ENCODE peak calls at places on chromosomes 1 and 21, in eight cellular contexts. One of them, this sample, is unnamed. For H3K9me3, the result is how much of the 10 kb centered on the place peaks cover.

GRCh38 chr1:221874285-221875003 is 132.6 kb upstream of the DUSP10 start:
- DNase-seq in CD8-positive, alpha-beta T cell: no peak
- DNase-seq in A673: no peak
- DNase-seq in spleen: no peak
- DNase-seq in adrenal gland: no peak
- DNase-seq in SJCRH30: no peak
- DNase-seq in aorta: no peak
- DNase-seq in ovary: no peak
- DNase-seq in this sample: no peak

GRCh38 chr1:181043025-181043880 is 9.5 kb downstream of the MR1 start:
- DNase-seq in CD8-positive, alpha-beta T cell: no peak
- DNase-seq in A673: no peak
- DNase-seq in spleen: no peak
- DNase-seq in adrenal gland: no peak
- DNase-seq in SJCRH30: no peak
- DNase-seq in aorta: no peak
- DNase-seq in ovary: no peak
- DNase-seq in this sample: no peak

GRCh38 chr21:16634522-16634914 is 878.3 kb upstream of the CXADR start:
- DNase-seq in CD8-positive, alpha-beta T cell: no peak
- DNase-seq in A673: no peak
- DNase-seq in spleen: no peak
- DNase-seq in adrenal gland: no peak
- DNase-seq in SJCRH30: no peak
- DNase-seq in aorta: no peak
- DNase-seq in ovary: no peak
- DNase-seq in this sample: peak

GRCh38 chr1:37850352-37850955 is 8.9 kb downstream of the MTF1 start:
- DNase-seq in CD8-positive, alpha-beta T cell: no peak
- DNase-seq in A673: no peak
- DNase-seq in spleen: no peak
- DNase-seq in adrenal gland: no peak
- DNase-seq in SJCRH30: no peak
- DNase-seq in aorta: no peak
- DNase-seq in ovary: no peak
- DNase-seq in this sample: no peak

GRCh38 chr1:17004466-17005364 is 7.0 kb downstream of the ATP13A2 start:
- DNase-seq in CD8-positive, alpha-beta T cell: no peak
- DNase-seq in A673: no peak
- DNase-seq in spleen: no peak
- DNase-seq in adrenal gland: no peak
- DNase-seq in SJCRH30: no peak
- DNase-seq in aorta: no peak
- DNase-seq in ovary: no peak
- DNase-seq in this sample: no peak

GRCh38 chr1:47533176-47534039 is 95.6 kb downstream of the FOXD2 start:
- DNase-seq in CD8-positive, alpha-beta T cell: no peak
- DNase-seq in A673: peak
- DNase-seq in spleen: no peak
- DNase-seq in adrenal gland: peak
- DNase-seq in SJCRH30: peak
- DNase-seq in aorta: peak
- DNase-seq in ovary: peak
- DNase-seq in this sample: no peak

GRCh38 chr1:14894811-14895524 is 258.6 kb upstream of the TMEM51 start:
- DNase-seq in CD8-positive, alpha-beta T cell: no peak
- DNase-seq in A673: peak
- DNase-seq in spleen: no peak
- DNase-seq in adrenal gland: no peak
- DNase-seq in SJCRH30: no peak
- DNase-seq in aorta: no peak
- DNase-seq in ovary: no peak
- DNase-seq in this sample: no peak

GRCh38 chr21:30234643-30235042 is 18.7 kb upstream of the CLDN8 start:
- DNase-seq in CD8-positive, alpha-beta T cell: no peak
- DNase-seq in A673: no peak
- DNase-seq in spleen: no peak
- DNase-seq in adrenal gland: no peak
- DNase-seq in SJCRH30: no peak
- DNase-seq in aorta: no peak
- DNase-seq in ovary: no peak
- DNase-seq in this sample: no peak

GRCh38 chr21:14734191-14734590 is 188.1 kb upstream of the SAMSN1 start:
- DNase-seq in CD8-positive, alpha-beta T cell: no peak
- DNase-seq in A673: no peak
- DNase-seq in spleen: no peak
- DNase-seq in adrenal gland: no peak
- DNase-seq in SJCRH30: no peak
- DNase-seq in aorta: no peak
- DNase-seq in ovary: no peak
- DNase-seq in this sample: no peak

GRCh38 chr21:36765229-36765628 is 66.3 kb downstream of the SIM2 start:
- DNase-seq in CD8-positive, alpha-beta T cell: no peak
- DNase-seq in A673: no peak
- DNase-seq in spleen: no peak
- DNase-seq in adrenal gland: no peak
- DNase-seq in SJCRH30: no peak
- DNase-seq in aorta: no peak
- DNase-seq in ovary: no peak
- DNase-seq in this sample: no peak

GRCh38 chr1:227869851-227870305 is 54.4 kb downstream of the PRSS38 start:
- DNase-seq in CD8-positive, alpha-beta T cell: no peak
- DNase-seq in A673: no peak
- DNase-seq in spleen: peak
- DNase-seq in adrenal gland: no peak
- DNase-seq in SJCRH30: no peak
- DNase-seq in aorta: no peak
- DNase-seq in ovary: peak
- DNase-seq in this sample: no peak

DNA sequence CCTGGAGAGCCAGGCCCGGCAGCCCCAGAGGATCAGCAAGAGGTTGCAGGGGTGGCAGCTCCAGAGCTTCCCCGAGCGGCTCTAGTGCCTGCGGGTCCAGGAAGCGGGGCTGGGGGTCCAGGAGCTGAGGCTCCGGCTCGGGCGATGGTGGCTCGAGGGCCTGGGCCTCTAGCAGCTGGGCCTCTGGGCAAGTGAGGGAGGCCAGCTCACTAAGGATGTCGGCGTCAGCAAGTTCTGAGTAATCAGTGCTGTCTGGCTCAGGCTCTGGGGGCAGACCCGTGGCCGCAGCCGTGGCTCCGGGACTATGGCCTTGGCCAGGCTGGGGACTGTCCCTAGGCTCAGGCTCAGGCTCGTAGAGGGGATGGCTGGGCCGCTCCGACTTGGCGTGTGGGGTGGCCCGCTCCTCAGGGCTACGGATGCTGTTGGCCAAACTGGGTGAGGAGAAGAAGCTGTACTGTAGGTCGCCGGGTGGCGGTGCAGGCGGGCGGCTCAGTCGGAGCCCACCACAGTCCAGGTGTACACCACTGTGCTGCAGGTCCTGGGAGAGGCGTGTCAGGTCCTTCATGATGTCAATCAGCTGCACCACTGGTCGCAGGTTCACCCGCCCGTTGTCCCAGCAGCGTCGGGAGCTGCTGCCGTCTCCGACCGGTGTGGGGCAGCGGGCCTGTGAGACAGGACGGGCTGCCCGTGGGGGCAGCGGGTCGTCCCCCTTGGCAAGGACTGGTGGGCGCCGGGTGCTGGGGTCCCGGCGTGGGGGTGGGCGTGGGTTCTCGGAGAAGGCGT is 52.6 kb downstream of the AHDC1 start:
- DNase-seq in CD8-positive, alpha-beta T cell: no peak
- DNase-seq in A673: no peak
- DNase-seq in spleen: no peak
- DNase-seq in adrenal gland: peak
- DNase-seq in SJCRH30: no peak
- DNase-seq in aorta: no peak
- DNase-seq in ovary: no peak
- DNase-seq in this sample: no peak
- H3K27ac ChIP-seq in CD8-positive, alpha-beta T cell: no peak
- H3K27ac ChIP-seq in A673: no peak
- H3K27ac ChIP-seq in spleen: no peak
- H3K27ac ChIP-seq in adrenal gland: peak
- H3K27ac ChIP-seq in SJCRH30: no peak
- H3K27ac ChIP-seq in aorta: no peak
- H3K27ac ChIP-seq in ovary: no peak
- H3K27ac ChIP-seq in this sample: no peak

DNA sequence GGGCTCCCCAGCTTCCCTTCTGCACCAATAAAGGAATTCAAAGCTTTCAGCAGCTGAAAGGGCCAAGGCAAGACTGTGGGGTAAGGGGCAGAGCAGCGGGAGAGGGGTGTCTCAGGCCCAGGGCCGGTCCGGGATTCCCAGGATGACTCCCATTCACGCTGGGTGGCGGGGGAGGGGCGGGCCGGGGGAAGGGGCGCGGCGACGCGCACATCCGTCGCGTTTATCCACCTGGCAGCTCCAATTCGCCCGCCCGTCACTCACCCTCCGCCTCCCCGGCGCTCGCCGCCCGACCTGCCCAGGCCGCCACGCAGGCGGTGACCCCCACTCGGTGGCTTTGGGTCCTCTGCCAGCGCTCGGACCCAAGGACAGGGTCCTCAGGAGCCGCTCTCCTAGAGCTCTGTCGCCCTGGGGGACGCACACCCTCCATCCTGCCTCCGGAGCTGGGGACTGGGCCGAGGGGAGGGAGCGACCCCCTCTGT is 3.7 kb downstream of the ADGRB2 start:
- DNase-seq in CD8-positive, alpha-beta T cell: no peak
- DNase-seq in A673: no peak
- DNase-seq in spleen: no peak
- DNase-seq in adrenal gland: no peak
- DNase-seq in SJCRH30: peak
- DNase-seq in aorta: no peak
- DNase-seq in ovary: peak
- DNase-seq in this sample: no peak
- H3K4me3 ChIP-seq in CD8-positive, alpha-beta T cell: peak
- H3K4me3 ChIP-seq in A673: peak
- H3K4me3 ChIP-seq in spleen: peak
- H3K4me3 ChIP-seq in adrenal gland: peak
- H3K4me3 ChIP-seq in SJCRH30: peak
- H3K4me3 ChIP-seq in aorta: peak
- H3K4me3 ChIP-seq in ovary: peak
- H3K4me3 ChIP-seq in this sample: peak

GRCh38 chr1:226463925-226464598 is 56.2 kb upstream of the PARP1 start:
- DNase-seq in CD8-positive, alpha-beta T cell: no peak
- DNase-seq in A673: no peak
- DNase-seq in spleen: no peak
- DNase-seq in adrenal gland: no peak
- DNase-seq in SJCRH30: no peak
- DNase-seq in aorta: no peak
- DNase-seq in ovary: no peak
- DNase-seq in this sample: no peak
- H3K9me3 ChIP-seq in CD8-positive, alpha-beta T cell: under half
- H3K9me3 ChIP-seq in A673: under half
- H3K9me3 ChIP-seq in spleen: under half
- H3K9me3 ChIP-seq in adrenal gland: under half
- H3K9me3 ChIP-seq in SJCRH30: under half
- H3K9me3 ChIP-seq in aorta: under half
- H3K9me3 ChIP-seq in ovary: under half
- H3K9me3 ChIP-seq in this sample: under half

DNA sequence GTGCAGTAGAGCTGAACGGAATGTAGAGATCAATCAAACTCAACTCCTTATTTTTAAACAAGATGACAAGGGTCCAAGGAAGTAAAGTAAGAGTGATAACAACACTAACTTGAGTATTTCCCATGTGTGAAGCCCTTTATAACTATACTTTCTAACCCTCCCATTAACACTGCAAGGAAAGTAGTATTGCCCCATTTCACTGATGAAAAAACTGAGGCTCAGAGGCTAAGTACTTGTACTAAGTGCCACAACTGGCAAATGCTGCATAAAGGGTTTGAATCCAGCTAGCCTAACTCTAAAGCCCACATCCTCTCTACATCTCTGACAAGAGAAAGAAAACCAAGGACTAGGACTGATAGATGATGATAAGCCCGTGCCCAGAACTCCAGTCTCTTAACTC is 8.2 kb upstream of the GJA5 start:
- DNase-seq in CD8-positive, alpha-beta T cell: no peak
- DNase-seq in A673: no peak
- DNase-seq in spleen: no peak
- DNase-seq in adrenal gland: no peak
- DNase-seq in SJCRH30: no peak
- DNase-seq in aorta: no peak
- DNase-seq in ovary: no peak
- DNase-seq in this sample: no peak
- H3K27ac ChIP-seq in CD8-positive, alpha-beta T cell: no peak
- H3K27ac ChIP-seq in A673: no peak
- H3K27ac ChIP-seq in spleen: no peak
- H3K27ac ChIP-seq in adrenal gland: no peak
- H3K27ac ChIP-seq in SJCRH30: no peak
- H3K27ac ChIP-seq in aorta: peak
- H3K27ac ChIP-seq in ovary: no peak
- H3K27ac ChIP-seq in this sample: no peak

DNA sequence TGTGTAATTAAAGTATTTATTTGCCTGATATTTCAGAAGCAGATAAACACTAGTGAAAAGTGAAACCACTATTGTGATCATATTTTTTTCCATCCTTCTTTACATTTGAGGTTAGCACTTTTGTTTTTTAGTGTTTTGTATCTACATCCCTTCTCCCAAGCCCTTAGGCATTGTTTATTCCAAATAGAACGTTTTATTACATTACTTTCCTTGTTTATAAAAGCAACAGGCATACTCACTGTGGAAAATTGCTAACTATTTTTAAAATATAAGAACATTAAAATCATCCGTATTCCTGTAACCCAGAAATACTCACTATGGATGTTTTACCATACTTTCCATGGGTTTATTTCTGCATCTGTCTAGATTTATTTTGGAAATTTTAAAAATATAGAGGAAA is 103.8 kb downstream of the POFUT2 start:
- DNase-seq in CD8-positive, alpha-beta T cell: no peak
- DNase-seq in A673: no peak
- DNase-seq in spleen: no peak
- DNase-seq in adrenal gland: no peak
- DNase-seq in SJCRH30: no peak
- DNase-seq in aorta: no peak
- DNase-seq in ovary: no peak
- DNase-seq in this sample: no peak
- H3K4me3 ChIP-seq in CD8-positive, alpha-beta T cell: no peak
- H3K4me3 ChIP-seq in A673: no peak
- H3K4me3 ChIP-seq in spleen: no peak
- H3K4me3 ChIP-seq in adrenal gland: no peak
- H3K4me3 ChIP-seq in SJCRH30: no peak
- H3K4me3 ChIP-seq in aorta: no peak
- H3K4me3 ChIP-seq in ovary: no peak
- H3K4me3 ChIP-seq in this sample: no peak

GRCh38 chr1:231419147-231419546 is 2.9 kb downstream of the EGLN1 start:
- DNase-seq in CD8-positive, alpha-beta T cell: no peak
- DNase-seq in A673: no peak
- DNase-seq in spleen: no peak
- DNase-seq in adrenal gland: no peak
- DNase-seq in SJCRH30: no peak
- DNase-seq in aorta: no peak
- DNase-seq in ovary: no peak
- DNase-seq in this sample: no peak
- H3K9me3 ChIP-seq in CD8-positive, alpha-beta T cell: under half
- H3K9me3 ChIP-seq in A673: under half
- H3K9me3 ChIP-seq in spleen: under half
- H3K9me3 ChIP-seq in adrenal gland: under half
- H3K9me3 ChIP-seq in SJCRH30: under half
- H3K9me3 ChIP-seq in aorta: under half
- H3K9me3 ChIP-seq in ovary: under half
- H3K9me3 ChIP-seq in this sample: under half